ENCODE peak calls at places on chromosome 17, in five cellular contexts. K is A549, P is H1, V is HepG2, G is K562. C is an unnamed sample.

GRCh38 chr17:50056961-50057330 is 1.0 kb downstream of the ITGA3 start:
- DNase-seq in K (peak), P (no peak), G (no peak), V (no peak), C (peak)

GRCh38 chr17:48457080-48457836 is 27.2 kb upstream of the SKAP1 start:
- DNase-seq in G (peak), P (no peak), V (peak), K (peak), C (peak)

GRCh38 chr17:5877948-5878347 is 192.2 kb upstream of the WSCD1 start:
- DNase-seq in V (no peak), K (no peak), G (no peak), P (no peak), C (no peak)

GRCh38 chr17:77247609-77248008 is 106.8 kb downstream of the SEC14L1 start:
- DNase-seq in G (no peak), P (no peak), V (no peak), K (no peak), C (no peak)

GRCh38 chr17:10447035-10447931 is 22.1 kb downstream of the MYH4 start:
- DNase-seq in K (peak), G (no peak), P (no peak), V (peak), C (no peak)

GRCh38 chr17:19346351-19347255 is 15.9 kb downstream of the B9D1 start:
- DNase-seq in V (peak), G (peak), P (no peak), K (peak), C (peak)

GRCh38 chr17:38910325-38910724 is 15.1 kb upstream of the LASP1NB start:
- DNase-seq in K (no peak), G (no peak), P (no peak), V (no peak), C (no peak)

GRCh38 chr17:15490634-15491261 is 23.3 kb upstream of the CDRT4 start:
- DNase-seq in P (peak), K (no peak), G (peak), V (no peak), C (peak)

GRCh38 chr17:56744721-56745120 is 89.0 kb downstream of the C17orf67 start:
- DNase-seq in K (no peak), P (no peak), G (no peak), V (no peak), C (no peak)

GRCh38 chr17:39867084-39867890 is 715 bp upstream of the ZPBP2 start:
- DNase-seq in P (no peak), G (no peak), K (no peak), V (no peak), C (no peak)

GRCh38 chr17:29665480-29665807 is 42.7 kb upstream of the CORO6 start:
- DNase-seq in K (no peak), G (no peak), P (no peak), V (no peak), C (no peak)

GRCh38 chr17:47959825-47960655 is 2.4 kb upstream of the PRR15L start:
- DNase-seq in K (no peak), G (no peak), P (no peak), V (no peak), C (no peak)

GRCh38 chr17:70934834-70935233 is 765.5 kb downstream of the KCNJ2 start:
- DNase-seq in P (no peak), K (no peak), G (no peak), V (no peak), C (no peak)

GRCh38 chr17:73165616-73166404 is 1.0 kb downstream of the SSTR2 start:
- DNase-seq in V (no peak), G (no peak), K (no peak), P (no peak), C (no peak)

GRCh38 chr17:73170324-73170723 is 5.5 kb downstream of the SSTR2 start:
- DNase-seq in V (no peak), P (no peak), K (no peak), G (no peak), C (no peak)

GRCh38 chr17:73168667-73169066 is 3.9 kb downstream of the SSTR2 start:
- DNase-seq in G (no peak), V (no peak), P (no peak), K (no peak), C (no peak)

GRCh38 chr17:73163043-73163442 is 1.8 kb upstream of the SSTR2 start:
- DNase-seq in P (no peak), V (no peak), K (no peak), G (no peak), C (no peak)

DNA sequence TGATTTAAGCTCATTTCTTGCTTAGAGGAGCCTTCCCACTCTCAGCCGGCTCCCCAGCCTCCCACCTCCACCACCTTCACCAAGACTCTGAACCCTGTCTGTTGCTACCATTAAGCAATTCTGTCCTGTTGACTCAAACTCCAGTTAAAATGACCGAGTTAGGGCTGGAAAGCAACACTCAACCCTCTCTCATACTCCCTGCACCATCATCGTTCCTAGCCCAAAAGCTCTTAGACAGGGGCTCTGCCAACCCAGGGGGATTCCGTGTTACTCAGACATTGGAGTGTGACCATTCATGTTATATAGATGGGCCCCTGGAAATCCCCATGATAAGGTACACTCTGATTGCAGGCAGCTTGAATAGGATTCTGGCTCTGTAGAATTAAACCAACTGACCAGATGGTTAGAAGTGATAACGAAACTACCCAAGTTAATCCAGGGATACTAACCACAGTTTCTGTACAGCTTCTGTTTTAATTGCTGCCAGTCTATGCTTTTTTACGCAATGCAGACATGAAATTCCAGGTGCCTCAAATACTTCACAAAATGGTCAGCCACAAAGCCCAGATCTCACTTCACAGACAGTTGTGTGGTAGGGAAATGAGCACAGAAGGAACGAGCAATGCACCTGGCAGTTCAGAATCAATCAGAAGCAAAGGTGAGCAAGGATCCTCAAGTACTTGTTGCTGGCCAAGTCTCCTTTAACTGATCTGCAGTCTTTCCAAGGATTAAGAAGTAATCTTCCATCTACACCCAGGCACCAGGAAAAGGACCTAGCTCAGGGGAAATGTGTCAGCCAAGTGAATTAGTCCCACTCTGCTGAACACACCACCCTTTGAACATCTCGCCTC is 2.1 kb downstream of the SSTR2 start:
- DNase-seq in P (no peak), K (no peak), V (no peak), G (no peak), C (no peak)
- TF ChIP-seq RFX5 in P (no peak), K (no peak), V (no peak), G (no peak), C (no peak)

GRCh38 chr17:12967962-12968361 is 49.9 kb downstream of the ELAC2 start:
- DNase-seq in P (no peak), K (no peak), G (no peak), V (no peak), C (no peak)
- TF ChIP-seq MAFK in P (no peak), K (no peak), G (no peak), V (no peak), C (no peak)

DNA sequence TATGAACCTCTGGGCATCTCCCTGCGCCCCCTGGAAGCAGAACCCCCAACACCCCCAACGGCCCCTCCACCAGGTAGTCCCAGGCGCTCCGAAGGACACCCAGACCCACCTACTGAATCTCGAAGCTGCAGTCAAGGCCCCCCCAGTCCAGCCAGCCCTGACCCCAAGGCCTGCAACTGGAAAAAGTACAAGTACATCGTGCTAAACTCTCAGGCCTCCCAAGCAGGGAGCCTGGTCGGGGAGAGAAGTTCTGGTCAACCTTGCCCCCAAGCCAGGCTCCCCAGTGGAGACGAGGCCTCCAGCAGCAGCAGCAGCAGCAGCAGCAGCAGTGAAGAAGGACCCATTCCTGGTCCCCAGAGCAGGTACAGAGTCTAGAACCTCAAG is 1.5 kb downstream of the BCL6B start:
- DNase-seq in G (no peak), P (no peak), V (no peak), K (no peak), C (no peak)
- TF ChIP-seq RFX5 in G (no peak), P (no peak), V (no peak), K (no peak), C (no peak)

GRCh38 chr17:64332502-64332901 is 58.2 kb downstream of the PECAM1 start:
- DNase-seq in G (no peak), K (no peak), P (no peak), V (no peak), C (no peak)
- TF ChIP-seq MAFK in G (no peak), K (no peak), P (no peak), V (no peak), C (no peak)

DNA sequence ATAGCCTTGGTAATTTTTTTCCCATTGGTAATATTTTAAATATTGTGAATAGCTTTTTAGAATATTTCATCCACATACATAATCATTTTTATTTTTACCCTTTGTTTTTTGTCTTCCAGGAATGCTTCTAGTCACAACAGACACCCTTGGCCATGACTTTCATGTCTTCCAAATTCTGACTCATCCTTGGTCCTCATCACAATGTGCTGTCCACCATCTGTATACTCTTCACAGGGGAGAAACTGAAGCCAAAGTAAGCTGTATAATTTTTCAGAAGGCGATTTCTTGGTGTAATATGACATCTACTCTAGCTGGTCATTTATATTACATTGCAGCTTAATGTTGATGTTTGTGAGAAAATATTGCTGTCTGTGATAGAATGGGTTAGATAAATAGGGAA is 269.4 kb downstream of the BCAS3 start:
- DNase-seq in V (no peak), K (no peak), P (no peak), G (no peak), C (peak)
- TF ChIP-seq RFX5 in V (no peak), K (no peak), P (no peak), G (no peak), C (no peak)

GRCh38 chr17:957856-958421 is 21.6 kb downstream of the NXN start:
- DNase-seq in K (peak), V (no peak), P (no peak), G (no peak), C (no peak)

GRCh38 chr17:956905-957304 is 22.7 kb downstream of the NXN start:
- DNase-seq in P (no peak), V (no peak), K (peak), G (no peak), C (no peak)

GRCh38 chr17:962650-963049 is 16.9 kb downstream of the NXN start:
- DNase-seq in G (no peak), V (no peak), P (no peak), K (no peak), C (no peak)

GRCh38 chr17:962166-962565 is 17.4 kb downstream of the NXN start:
- DNase-seq in K (no peak), V (no peak), G (no peak), P (no peak), C (no peak)

DNA sequence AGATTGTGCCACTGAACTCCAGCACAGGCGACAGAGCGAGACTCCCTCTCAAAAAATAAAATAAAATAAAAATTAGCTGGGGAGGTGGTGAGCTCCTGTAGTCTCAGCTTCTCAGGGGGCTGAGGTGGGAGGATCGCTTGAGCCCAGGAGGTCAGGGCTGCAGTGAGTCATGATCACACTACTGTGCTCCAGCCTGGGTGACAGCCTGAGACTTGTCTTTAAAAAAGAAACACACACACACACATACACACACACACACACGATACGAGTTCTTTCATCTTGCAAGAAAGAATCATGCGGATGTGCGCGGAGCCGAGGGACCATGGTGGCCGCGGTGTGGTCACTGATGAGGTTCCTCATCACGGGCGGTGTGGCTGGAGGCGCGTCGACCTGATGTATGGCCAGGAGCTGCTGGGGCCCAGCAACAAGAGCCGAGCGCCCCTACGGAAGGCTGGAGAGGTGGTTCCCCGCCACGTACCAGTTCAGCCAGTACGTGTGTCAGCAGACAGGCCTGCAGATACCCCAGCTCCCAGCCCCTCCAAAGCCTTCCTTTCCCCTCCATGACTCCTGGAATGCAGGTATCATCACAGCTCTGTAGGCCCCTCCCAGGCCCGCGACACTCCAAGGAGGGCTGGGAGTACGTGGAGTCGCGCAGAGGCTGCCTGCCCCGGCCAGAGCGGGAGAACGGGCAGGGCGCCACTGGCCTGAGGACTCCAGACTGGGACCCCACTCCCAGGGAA is 20.7 kb downstream of the NXN start:
- DNase-seq in K (no peak), V (no peak), P (no peak), G (no peak), C (no peak)
- TF ChIP-seq MAFK in K (no peak), V (no peak), P (no peak), G (no peak), C (no peak)

GRCh38 chr17:78745407-78746088 is 36.5 kb downstream of the CYTH1 start:
- DNase-seq in P (no peak), G (no peak), V (peak), K (peak), C (peak)
- TF ChIP-seq RFX5 in P (no peak), G (no peak), V (no peak), K (no peak), C (no peak)